ENCODE peak calls at places on chromosomes 12 and 14, in seven cellular contexts. K is endothelial cell of umbilical vein; D is brain microvascular endothelial cell; L is sciatic nerve; Q is lower leg skin; A is stimulated activated CD4-positive, alpha-beta T cell treated with anti-CD3 and anti-CD28 coated beads, Interleukin-2, amount 100 ng/mL, for 24 hours; I is NCI-H1092 treated with DMSO at 0.1 percent for 48 hours. B is an unnamed sample.

GRCh38 chr12:103632554-103633216 is 45.6 kb downstream of the STAB2 start:
- DNase-seq in K (peak; percentile 64), D (peak; percentile 39), L (peak; percentile 57), Q (peak; percentile 89), A (peak; percentile 33), I (peak; percentile 22), B (peak; percentile 49)

GRCh38 chr12:31478425-31478824 is 112.5 kb downstream of the DENND5B start:
- DNase-seq in K (no peak), D (no peak), L (no peak), Q (no peak), A (no peak), I (no peak), B (no peak)

GRCh38 chr12:121129705-121130147 is 3.0 kb upstream of the P2RX7 start:
- DNase-seq in K (no peak), D (no peak), L (no peak), Q (no peak), A (no peak), I (no peak), B (no peak)

GRCh38 chr14:68628605-68629310 is 164.1 kb downstream of the ZFP36L1 start:
- DNase-seq in K (no peak), D (no peak), L (no peak), Q (peak; percentile 84), A (peak; percentile 21), I (no peak), B (no peak)

GRCh38 chr14:104138098-104138890 is at the start of gene KIF26A:
- DNase-seq in K (peak; percentile 57), D (no peak), L (peak; percentile 61), Q (peak; percentile 82), A (no peak), I (peak; percentile 65), B (peak; percentile 58)

GRCh38 chr14:68733086-68733621 is 59.7 kb downstream of the ZFP36L1 start:
- DNase-seq in K (no peak), D (no peak), L (no peak), Q (no peak), A (no peak), I (no peak), B (peak; percentile 21)

GRCh38 chr12:91920740-91921139 is 224.9 kb downstream of the BTG1 start:
- DNase-seq in K (no peak), D (no peak), L (no peak), Q (no peak), A (no peak), I (no peak), B (no peak)

GRCh38 chr14:20409226-20409625 is 4.1 kb downstream of the TEP1 start:
- DNase-seq in K (no peak), D (peak; percentile 12), L (no peak), Q (no peak), A (no peak), I (no peak), B (no peak)

GRCh38 chr12:40204337-40204736 is 20.5 kb upstream of the LRRK2 start:
- DNase-seq in K (no peak), D (no peak), L (no peak), Q (no peak), A (no peak), I (no peak), B (no peak)

GRCh38 chr12:9763025-9763424 is 2.3 kb upstream of the CD69 start:
- DNase-seq in K (no peak), D (no peak), L (no peak), Q (no peak), A (no peak), I (no peak), B (no peak)

GRCh38 chr14:61444215-61444768 is 122.9 kb downstream of the PRKCH start:
- DNase-seq in K (no peak), D (no peak), L (no peak), Q (no peak), A (peak; percentile 61), I (no peak), B (peak; percentile 83)

GRCh38 chr12:74889563-74890236 is 319.9 kb downstream of the KCNC2 start:
- DNase-seq in K (peak; percentile 49), D (peak; percentile 36), L (no peak), Q (no peak), A (no peak), I (no peak), B (no peak)

GRCh38 chr12:13241833-13242232 is 45.3 kb downstream of the EMP1 start:
- DNase-seq in K (no peak), D (no peak), L (no peak), Q (no peak), A (no peak), I (no peak), B (no peak)

GRCh38 chr14:51504626-51505025 is 147.1 kb upstream of the FRMD6 start:
- DNase-seq in K (no peak), D (no peak), L (no peak), Q (no peak), A (no peak), I (no peak), B (no peak)

GRCh38 chr14:32978691-32979255 is 40.1 kb downstream of the NPAS3 start:
- DNase-seq in K (no peak), D (no peak), L (no peak), Q (no peak), A (no peak), I (no peak), B (no peak)

GRCh38 chr12:116318738-116319050 is 41.2 kb upstream of the MED13L start:
- DNase-seq in K (no peak), D (no peak), L (no peak), Q (no peak), A (no peak), I (peak; percentile 65), B (no peak)

GRCh38 chr14:31937730-31938346 is 139.3 kb upstream of the ARHGAP5 start:
- DNase-seq in K (peak; percentile 68), D (peak; percentile 89), L (peak; percentile 63), Q (no peak), A (peak; percentile 71), I (no peak), B (peak; percentile 72)

GRCh38 chr14:51341338-51341737 is 101.3 kb downstream of the TMX1 start:
- DNase-seq in K (no peak), D (no peak), L (no peak), Q (no peak), A (no peak), I (no peak), B (no peak)

GRCh38 chr12:78088391-78088832 is 257.7 kb downstream of the NAV3 start:
- DNase-seq in K (peak; percentile 73), D (no peak), L (no peak), Q (no peak), A (no peak), I (no peak), B (no peak)

GRCh38 chr12:69497308-69498026 is 27.3 kb downstream of the FRS2 start:
- DNase-seq in K (no peak), D (no peak), L (no peak), Q (no peak), A (no peak), I (no peak), B (no peak)

GRCh38 chr12:28027328-28027727 is 54.8 kb upstream of the PTHLH start:
- DNase-seq in K (no peak), D (no peak), L (no peak), Q (no peak), A (no peak), I (peak; percentile 7), B (no peak)

GRCh38 chr12:119669744-119670472 is 2.0 kb downstream of the PRKAB1 start:
- DNase-seq in K (peak; percentile 63), D (no peak), L (no peak), Q (no peak), A (no peak), I (no peak), B (no peak)

GRCh38 chr14:81286574-81287370 is 66.0 kb upstream of the GTF2A1 start:
- DNase-seq in K (no peak), D (no peak), L (no peak), Q (no peak), A (no peak), I (no peak), B (no peak)

GRCh38 chr14:101880016-101880297 is 84.4 kb upstream of the DYNC1H1 start:
- DNase-seq in K (no peak), D (no peak), L (no peak), Q (peak; percentile 23), A (no peak), I (no peak), B (no peak)

GRCh38 chr14:91127411-91127810 is 13.5 kb downstream of the DGLUCY start:
- DNase-seq in K (no peak), D (no peak), L (no peak), Q (peak; percentile 90), A (no peak), I (no peak), B (no peak)

GRCh38 chr12:12812605-12813119 is 484 bp upstream of the DDX47 start:
- DNase-seq in K (no peak), D (no peak), L (no peak), Q (peak; percentile 77), A (no peak), I (no peak), B (no peak)

GRCh38 chr14:101780390-101780789 is 18.9 kb downstream of the PPP2R5C start:
- DNase-seq in K (no peak), D (no peak), L (no peak), Q (no peak), A (no peak), I (no peak), B (no peak)

GRCh38 chr14:72547999-72548398 is 345.9 kb downstream of the DPF3 start:
- DNase-seq in K (no peak), D (no peak), L (no peak), Q (no peak), A (no peak), I (no peak), B (no peak)

B was measured in activated naive CD8-positive, alpha-beta T cell treated with anti-CD3 and anti-CD28 coated beads for 36 hours.